ENCODE peak calls at places on chromosomes 6 and 20, in six cellular contexts. One of them, this sample, is unnamed.

GRCh38 chr6:168880271-168880670 is 373.4 kb downstream of the THBS2 start:
- DNase-seq in right atrium auricular region: no peak
- DNase-seq in aorta: no peak
- DNase-seq in effector memory CD4-positive, alpha-beta T cell: no peak
- DNase-seq in HepG2: no peak
- DNase-seq in OCI-LY7: no peak
- DNase-seq in this sample: no peak

GRCh38 chr20:4434681-4435080 is 287.0 kb upstream of the PRND start:
- DNase-seq in right atrium auricular region: no peak
- DNase-seq in aorta: no peak
- DNase-seq in effector memory CD4-positive, alpha-beta T cell: no peak
- DNase-seq in HepG2: no peak
- DNase-seq in OCI-LY7: no peak
- DNase-seq in this sample: no peak

GRCh38 chr6:169828176-169828575 is 76.8 kb downstream of the ERMARD start:
- DNase-seq in right atrium auricular region: peak
- DNase-seq in aorta: no peak
- DNase-seq in effector memory CD4-positive, alpha-beta T cell: no peak
- DNase-seq in HepG2: no peak
- DNase-seq in OCI-LY7: no peak
- DNase-seq in this sample: no peak

GRCh38 chr6:62516287-62517152 is 230.5 kb upstream of the KHDRBS2 start:
- DNase-seq in right atrium auricular region: no peak
- DNase-seq in aorta: no peak
- DNase-seq in effector memory CD4-positive, alpha-beta T cell: no peak
- DNase-seq in HepG2: no peak
- DNase-seq in OCI-LY7: peak
- DNase-seq in this sample: peak

GRCh38 chr6:125858427-125859320 is 67.9 kb downstream of the NCOA7 start:
- DNase-seq in right atrium auricular region: no peak
- DNase-seq in aorta: peak
- DNase-seq in effector memory CD4-positive, alpha-beta T cell: no peak
- DNase-seq in HepG2: peak
- DNase-seq in OCI-LY7: no peak
- DNase-seq in this sample: peak

GRCh38 chr6:111076024-111076680 is 11.2 kb upstream of the SLC16A10 start:
- DNase-seq in right atrium auricular region: no peak
- DNase-seq in aorta: no peak
- DNase-seq in effector memory CD4-positive, alpha-beta T cell: no peak
- DNase-seq in HepG2: no peak
- DNase-seq in OCI-LY7: no peak
- DNase-seq in this sample: no peak

GRCh38 chr6:87102296-87102695 is 7.4 kb upstream of the CGA start:
- DNase-seq in right atrium auricular region: no peak
- DNase-seq in aorta: no peak
- DNase-seq in effector memory CD4-positive, alpha-beta T cell: no peak
- DNase-seq in HepG2: no peak
- DNase-seq in OCI-LY7: no peak
- DNase-seq in this sample: no peak

GRCh38 chr6:12957321-12958051 is 240.9 kb downstream of the PHACTR1 start:
- DNase-seq in right atrium auricular region: peak
- DNase-seq in aorta: peak
- DNase-seq in effector memory CD4-positive, alpha-beta T cell: no peak
- DNase-seq in HepG2: no peak
- DNase-seq in OCI-LY7: no peak
- DNase-seq in this sample: no peak

GRCh38 chr6:170480045-170480714 is 72.9 kb downstream of the PSMB1 start:
- DNase-seq in right atrium auricular region: no peak
- DNase-seq in aorta: no peak
- DNase-seq in effector memory CD4-positive, alpha-beta T cell: no peak
- DNase-seq in HepG2: no peak
- DNase-seq in OCI-LY7: no peak
- DNase-seq in this sample: peak

GRCh38 chr6:148577687-148578488 is 168.9 kb upstream of the UST start:
- DNase-seq in right atrium auricular region: peak
- DNase-seq in aorta: peak
- DNase-seq in effector memory CD4-positive, alpha-beta T cell: no peak
- DNase-seq in HepG2: peak
- DNase-seq in OCI-LY7: peak
- DNase-seq in this sample: peak

GRCh38 chr6:39053016-39053595 is 4.5 kb downstream of the GLP1R start:
- DNase-seq in right atrium auricular region: no peak
- DNase-seq in aorta: no peak
- DNase-seq in effector memory CD4-positive, alpha-beta T cell: no peak
- DNase-seq in HepG2: no peak
- DNase-seq in OCI-LY7: no peak
- DNase-seq in this sample: no peak

GRCh38 chr6:125588268-125588667 is 161.2 kb upstream of the HEY2 start:
- DNase-seq in right atrium auricular region: no peak
- DNase-seq in aorta: no peak
- DNase-seq in effector memory CD4-positive, alpha-beta T cell: no peak
- DNase-seq in HepG2: no peak
- DNase-seq in OCI-LY7: no peak
- DNase-seq in this sample: no peak

GRCh38 chr6:113879186-113880096 is 22.3 kb downstream of the MARCKS start:
- DNase-seq in right atrium auricular region: peak
- DNase-seq in aorta: no peak
- DNase-seq in effector memory CD4-positive, alpha-beta T cell: no peak
- DNase-seq in HepG2: peak
- DNase-seq in OCI-LY7: peak
- DNase-seq in this sample: no peak

GRCh38 chr6:33578588-33579011 is 1.5 kb downstream of the BAK1 start:
- DNase-seq in right atrium auricular region: no peak
- DNase-seq in aorta: no peak
- DNase-seq in effector memory CD4-positive, alpha-beta T cell: no peak
- DNase-seq in HepG2: no peak
- DNase-seq in OCI-LY7: peak
- DNase-seq in this sample: no peak

GRCh38 chr20:35368616-35369423 is 43.0 kb downstream of the UQCC1 start:
- DNase-seq in right atrium auricular region: no peak
- DNase-seq in aorta: no peak
- DNase-seq in effector memory CD4-positive, alpha-beta T cell: no peak
- DNase-seq in HepG2: no peak
- DNase-seq in OCI-LY7: peak
- DNase-seq in this sample: no peak

GRCh38 chr6:166097914-166098522 is 69.6 kb downstream of the TBXT start:
- DNase-seq in right atrium auricular region: peak
- DNase-seq in aorta: peak
- DNase-seq in effector memory CD4-positive, alpha-beta T cell: no peak
- DNase-seq in HepG2: peak
- DNase-seq in OCI-LY7: no peak
- DNase-seq in this sample: peak

GRCh38 chr6:154343473-154344308 is 12.9 kb downstream of the IPCEF1 start:
- DNase-seq in right atrium auricular region: no peak
- DNase-seq in aorta: no peak
- DNase-seq in effector memory CD4-positive, alpha-beta T cell: no peak
- DNase-seq in HepG2: no peak
- DNase-seq in OCI-LY7: no peak
- DNase-seq in this sample: peak

GRCh38 chr6:24719125-24719931 is at the start of gene C6orf62:
- DNase-seq in right atrium auricular region: no peak
- DNase-seq in aorta: peak
- DNase-seq in effector memory CD4-positive, alpha-beta T cell: peak
- DNase-seq in HepG2: no peak
- DNase-seq in OCI-LY7: peak
- DNase-seq in this sample: no peak

GRCh38 chr6:32989375-32989774 is 20.0 kb downstream of the HLA-DOA start:
- DNase-seq in right atrium auricular region: no peak
- DNase-seq in aorta: no peak
- DNase-seq in effector memory CD4-positive, alpha-beta T cell: no peak
- DNase-seq in HepG2: no peak
- DNase-seq in OCI-LY7: no peak
- DNase-seq in this sample: no peak

GRCh38 chr6:46891396-46891795 is 30.3 kb downstream of the ADGRF5 start:
- DNase-seq in right atrium auricular region: no peak
- DNase-seq in aorta: no peak
- DNase-seq in effector memory CD4-positive, alpha-beta T cell: no peak
- DNase-seq in HepG2: no peak
- DNase-seq in OCI-LY7: no peak
- DNase-seq in this sample: no peak

GRCh38 chr6:11161031-11161966 is 49.8 kb upstream of the ERVFRD-1 start:
- DNase-seq in right atrium auricular region: no peak
- DNase-seq in aorta: no peak
- DNase-seq in effector memory CD4-positive, alpha-beta T cell: no peak
- DNase-seq in HepG2: peak
- DNase-seq in OCI-LY7: no peak
- DNase-seq in this sample: no peak

GRCh38 chr6:154919806-154920205 is 75.3 kb upstream of the TIAM2 start:
- DNase-seq in right atrium auricular region: no peak
- DNase-seq in aorta: no peak
- DNase-seq in effector memory CD4-positive, alpha-beta T cell: no peak
- DNase-seq in HepG2: no peak
- DNase-seq in OCI-LY7: no peak
- DNase-seq in this sample: no peak

GRCh38 chr6:27178001-27178730 is 69.3 kb upstream of the PRSS16 start:
- DNase-seq in right atrium auricular region: peak
- DNase-seq in aorta: no peak
- DNase-seq in effector memory CD4-positive, alpha-beta T cell: peak
- DNase-seq in HepG2: peak
- DNase-seq in OCI-LY7: peak
- DNase-seq in this sample: no peak

GRCh38 chr6:45469708-45470107 is 92.0 kb upstream of the SUPT3H start:
- DNase-seq in right atrium auricular region: no peak
- DNase-seq in aorta: no peak
- DNase-seq in effector memory CD4-positive, alpha-beta T cell: no peak
- DNase-seq in HepG2: no peak
- DNase-seq in OCI-LY7: no peak
- DNase-seq in this sample: no peak

GRCh38 chr6:56359201-56359899 is 112.0 kb upstream of the COL21A1 start:
- DNase-seq in right atrium auricular region: peak
- DNase-seq in aorta: no peak
- DNase-seq in effector memory CD4-positive, alpha-beta T cell: peak
- DNase-seq in HepG2: peak
- DNase-seq in OCI-LY7: peak
- DNase-seq in this sample: peak

GRCh38 chr6:30707281-30707850 is 9.7 kb downstream of the MDC1 start:
- DNase-seq in right atrium auricular region: no peak
- DNase-seq in aorta: peak
- DNase-seq in effector memory CD4-positive, alpha-beta T cell: no peak
- DNase-seq in HepG2: no peak
- DNase-seq in OCI-LY7: no peak
- DNase-seq in this sample: no peak

DNA sequence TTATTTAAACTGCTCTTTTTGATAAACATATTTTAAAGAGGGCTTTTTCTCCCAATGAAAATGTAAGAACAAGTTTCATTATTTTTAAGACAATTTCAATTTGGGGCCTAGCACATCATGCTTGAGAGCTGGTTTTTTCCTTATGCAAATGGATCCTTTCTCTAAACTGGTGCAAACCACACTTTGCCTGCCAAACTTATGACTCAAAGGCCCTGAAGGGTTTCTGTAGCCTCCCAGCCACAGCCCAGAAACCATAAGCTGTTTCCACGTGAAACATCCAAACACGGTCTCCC is 451 bp upstream of the HSF2 start:
- DNase-seq in right atrium auricular region: no peak
- DNase-seq in aorta: no peak
- DNase-seq in effector memory CD4-positive, alpha-beta T cell: no peak
- DNase-seq in HepG2: no peak
- DNase-seq in OCI-LY7: no peak
- DNase-seq in this sample: no peak
- H3K4me3 ChIP-seq in right atrium auricular region: peak
- H3K4me3 ChIP-seq in aorta: no peak
- H3K4me3 ChIP-seq in effector memory CD4-positive, alpha-beta T cell: peak
- H3K4me3 ChIP-seq in HepG2: peak
- H3K4me3 ChIP-seq in OCI-LY7: peak
- H3K4me3 ChIP-seq in this sample: peak

DNA sequence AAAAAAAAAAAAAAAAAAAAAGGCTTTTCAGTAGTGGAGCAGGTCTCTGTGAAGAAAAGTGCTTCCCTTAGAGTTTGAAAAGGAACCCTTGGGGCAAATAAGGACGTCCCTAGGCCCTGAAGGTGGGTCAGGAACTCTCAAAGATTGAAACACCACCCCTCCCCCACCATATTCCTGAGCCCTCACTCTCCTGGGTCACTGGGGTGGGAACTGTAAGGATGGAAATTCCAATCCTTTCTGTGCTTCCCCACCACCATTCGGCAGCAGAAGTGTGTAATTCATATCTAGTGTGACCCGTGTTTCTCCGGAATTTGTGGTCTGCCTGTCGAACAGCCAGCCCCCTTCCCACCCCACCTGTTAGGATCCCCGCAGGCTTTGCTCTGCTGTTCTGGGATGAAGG is 12.3 kb downstream of the CDYL start:
- DNase-seq in right atrium auricular region: no peak
- DNase-seq in aorta: no peak
- DNase-seq in effector memory CD4-positive, alpha-beta T cell: no peak
- DNase-seq in HepG2: no peak
- DNase-seq in OCI-LY7: no peak
- DNase-seq in this sample: no peak
- H3K27ac ChIP-seq in right atrium auricular region: no peak
- H3K27ac ChIP-seq in aorta: no peak
- H3K27ac ChIP-seq in effector memory CD4-positive, alpha-beta T cell: no peak
- H3K27ac ChIP-seq in HepG2: no peak
- H3K27ac ChIP-seq in OCI-LY7: no peak
- H3K27ac ChIP-seq in this sample: no peak

GRCh38 chr6:16974729-16975359 is 127.0 kb upstream of the STMND1 start:
- DNase-seq in right atrium auricular region: no peak
- DNase-seq in aorta: no peak
- DNase-seq in effector memory CD4-positive, alpha-beta T cell: no peak
- DNase-seq in HepG2: no peak
- DNase-seq in OCI-LY7: no peak
- DNase-seq in this sample: no peak

GRCh38 chr6:16973545-16974386 is 128.1 kb upstream of the STMND1 start:
- DNase-seq in right atrium auricular region: no peak
- DNase-seq in aorta: no peak
- DNase-seq in effector memory CD4-positive, alpha-beta T cell: no peak
- DNase-seq in HepG2: no peak
- DNase-seq in OCI-LY7: no peak
- DNase-seq in this sample: no peak

GRCh38 chr6:16973071-16973470 is 128.8 kb upstream of the STMND1 start:
- DNase-seq in right atrium auricular region: no peak
- DNase-seq in aorta: no peak
- DNase-seq in effector memory CD4-positive, alpha-beta T cell: no peak
- DNase-seq in HepG2: no peak
- DNase-seq in OCI-LY7: no peak
- DNase-seq in this sample: no peak

GRCh38 chr6:16974387-16974673 is 127.5 kb upstream of the STMND1 start:
- DNase-seq in right atrium auricular region: no peak
- DNase-seq in aorta: no peak
- DNase-seq in effector memory CD4-positive, alpha-beta T cell: no peak
- DNase-seq in HepG2: no peak
- DNase-seq in OCI-LY7: no peak
- DNase-seq in this sample: no peak

GRCh38 chr6:16972535-16972934 is 129.3 kb upstream of the STMND1 start:
- DNase-seq in right atrium auricular region: no peak
- DNase-seq in aorta: no peak
- DNase-seq in effector memory CD4-positive, alpha-beta T cell: no peak
- DNase-seq in HepG2: no peak
- DNase-seq in OCI-LY7: no peak
- DNase-seq in this sample: no peak
- H3K4me3 ChIP-seq in right atrium auricular region: no peak
- H3K4me3 ChIP-seq in aorta: no peak
- H3K4me3 ChIP-seq in effector memory CD4-positive, alpha-beta T cell: no peak
- H3K4me3 ChIP-seq in HepG2: no peak
- H3K4me3 ChIP-seq in OCI-LY7: no peak
- H3K4me3 ChIP-seq in this sample: no peak

DNA sequence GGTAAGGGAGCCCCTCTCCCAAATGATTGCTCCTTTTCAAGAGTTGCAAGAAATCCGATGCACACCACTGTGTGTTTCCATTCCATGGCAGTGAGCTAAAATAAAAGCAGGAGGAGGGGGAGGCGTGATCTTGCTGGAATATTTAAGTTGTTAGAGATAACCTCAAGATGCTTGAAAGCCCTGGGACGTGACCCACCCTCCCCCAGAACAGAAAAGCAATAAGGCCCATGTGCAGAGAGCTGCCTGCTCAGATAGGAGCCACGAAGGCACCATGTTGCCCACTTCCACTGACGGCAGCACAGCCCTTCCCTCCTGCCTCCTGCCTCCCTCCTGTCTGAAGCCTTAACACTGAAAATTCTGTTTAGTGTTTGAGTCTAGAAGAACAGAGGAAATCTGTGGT is 432.6 kb upstream of the CDH4 start:
- DNase-seq in right atrium auricular region: no peak
- DNase-seq in aorta: no peak
- DNase-seq in effector memory CD4-positive, alpha-beta T cell: no peak
- DNase-seq in HepG2: no peak
- DNase-seq in OCI-LY7: no peak
- DNase-seq in this sample: no peak
- H3K27ac ChIP-seq in right atrium auricular region: no peak
- H3K27ac ChIP-seq in aorta: no peak
- H3K27ac ChIP-seq in effector memory CD4-positive, alpha-beta T cell: no peak
- H3K27ac ChIP-seq in HepG2: no peak
- H3K27ac ChIP-seq in OCI-LY7: no peak
- H3K27ac ChIP-seq in this sample: no peak

This sample was measured in iPS DF 6.9.